ENCODE peak calls at places on chromosomes 13 and 19, in nine cellular contexts. L, X, Q, Y, V, O, R, E and P are unnamed samples. For H3K4me1 and H3K9me3, the result is how much of the 10 kb centered on the place peaks cover.

GRCh38 chr13:96948127-96948526 is 46.1 kb downstream of the OXGR1 start:
- DNase-seq in L (no peak), X (no peak), Q (no peak), Y (no peak), V (no peak), O (no peak), R (no peak), E (no peak), P (no peak)

GRCh38 chr13:67100723-67101122 is 129.4 kb downstream of the PCDH9 start:
- DNase-seq in L (no peak), X (no peak), Q (no peak), Y (no peak), V (no peak), O (no peak), R (no peak), E (no peak), P (no peak)

GRCh38 chr13:112854321-112854720 is 114.7 kb upstream of the MCF2L start:
- DNase-seq in L (no peak), X (no peak), Q (no peak), Y (no peak), V (no peak), O (no peak), R (no peak), E (no peak), P (no peak)

GRCh38 chr19:13794388-13794751 is 873 bp upstream of the ZSWIM4 start:
- DNase-seq in L (peak), X (no peak), Q (peak), Y (peak), V (peak), O (peak), R (peak), E (peak), P (peak)

GRCh38 chr19:55502197-55502952 is 14.1 kb downstream of the SSC5D start:
- DNase-seq in L (no peak), X (no peak), Q (no peak), Y (no peak), V (no peak), O (no peak), R (no peak), E (no peak), P (no peak)

GRCh38 chr13:94329277-94329676 is 150.2 kb downstream of the DCT start:
- DNase-seq in L (no peak), X (no peak), Q (no peak), Y (peak), V (no peak), O (no peak), R (no peak), E (no peak), P (no peak)

GRCh38 chr19:10898633-10899032 is 27.3 kb downstream of the CARM1 start:
- DNase-seq in L (no peak), X (no peak), Q (no peak), Y (no peak), V (no peak), O (no peak), R (no peak), E (no peak), P (no peak)

GRCh38 chr13:31756346-31756745 is 17.0 kb downstream of the RXFP2 start:
- DNase-seq in L (no peak), X (no peak), Q (no peak), Y (peak), V (no peak), O (no peak), R (no peak), E (no peak), P (no peak)

GRCh38 chr19:1383014-1383310 is 745 bp upstream of the NDUFS7 start:
- DNase-seq in L (no peak), X (no peak), Q (no peak), Y (no peak), V (no peak), O (no peak), R (no peak), E (no peak), P (no peak)

GRCh38 chr19:35777961-35778360 is 2.6 kb downstream of the ARHGAP33 start:
- DNase-seq in L (peak), X (no peak), Q (no peak), Y (no peak), V (no peak), O (no peak), R (no peak), E (no peak), P (no peak)

GRCh38 chr19:5045015-5045414 is 76.1 kb downstream of the KDM4B start:
- DNase-seq in L (no peak), X (no peak), Q (no peak), Y (no peak), V (no peak), O (no peak), R (no peak), E (no peak), P (no peak)

GRCh38 chr19:5047251-5047935 is 78.5 kb downstream of the KDM4B start:
- DNase-seq in L (no peak), X (no peak), Q (no peak), Y (no peak), V (no peak), O (no peak), R (no peak), E (peak), P (no peak)

GRCh38 chr19:5045956-5046338 is 77.0 kb downstream of the KDM4B start:
- DNase-seq in L (no peak), X (no peak), Q (no peak), Y (no peak), V (no peak), O (peak), R (no peak), E (peak), P (no peak)

GRCh38 chr19:5048091-5048726 is 79.3 kb downstream of the KDM4B start:
- DNase-seq in L (peak), X (peak), Q (peak), Y (peak), V (peak), O (peak), R (peak), E (peak), P (peak)

DNA sequence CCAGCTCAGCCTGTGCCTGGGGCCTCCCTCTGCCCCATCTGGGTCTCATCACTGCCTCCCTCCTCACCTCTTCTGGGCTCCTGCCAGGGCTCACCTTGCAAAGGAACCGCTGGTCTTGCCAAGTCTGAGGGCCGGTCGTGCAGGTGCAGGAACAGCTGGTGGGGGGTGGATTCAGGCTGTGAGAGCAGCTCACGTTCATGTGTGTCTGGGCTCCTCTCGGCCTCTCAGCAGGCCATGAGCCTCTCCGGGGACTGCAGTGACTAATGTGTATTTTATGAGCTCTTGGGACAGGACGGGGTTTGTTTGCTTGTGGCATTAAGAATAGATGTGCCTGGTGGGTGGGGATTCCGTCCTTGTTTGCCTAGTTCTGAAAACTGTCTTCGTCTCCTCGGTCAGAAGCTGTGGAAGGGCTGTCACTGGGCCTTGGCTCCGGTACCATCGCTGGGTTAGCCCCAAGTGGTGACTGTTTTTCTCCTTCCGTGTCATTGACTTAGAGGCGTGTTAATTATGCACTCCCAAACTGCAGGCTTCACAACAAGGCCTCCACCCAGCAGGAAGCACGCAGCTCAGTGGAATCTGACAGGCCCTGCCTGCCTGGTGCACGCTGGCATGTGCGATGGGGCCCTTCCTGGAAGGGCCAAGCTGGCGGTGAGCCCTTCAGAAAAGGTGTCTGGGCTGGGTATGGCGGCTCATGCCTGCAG is 77.6 kb downstream of the KDM4B start:
- DNase-seq in L (no peak), X (no peak), Q (no peak), Y (peak), V (no peak), O (peak), R (no peak), E (no peak), P (no peak)
- H3K4me1 ChIP-seq in L (half or more), X (under half), Q (under half), Y (under half), V (under half), O (under half), R (under half), E (under half), P (under half)

GRCh38 chr13:23744315-23744714 is 144.9 kb downstream of the MIPEP start:
- DNase-seq in L (no peak), X (no peak), Q (no peak), Y (no peak), V (no peak), O (no peak), R (no peak), E (no peak), P (no peak)
- H3K27ac ChIP-seq in L (peak), X (no peak), Q (no peak), Y (no peak), V (no peak), O (no peak), R (no peak), E (no peak), P (no peak)

GRCh38 chr19:7516281-7516862 is 469 bp downstream of the ZNF358 start:
- DNase-seq in L (peak), X (no peak), Q (no peak), Y (no peak), V (no peak), O (no peak), R (no peak), E (no peak), P (no peak)

GRCh38 chr19:7515091-7515470 is 822 bp upstream of the ZNF358 start:
- DNase-seq in L (no peak), X (no peak), Q (peak), Y (peak), V (peak), O (peak), R (no peak), E (no peak), P (peak)

GRCh38 chr19:7519411-7520130 is 2.9 kb upstream of the MCOLN1 start:
- DNase-seq in L (no peak), X (no peak), Q (no peak), Y (no peak), V (no peak), O (no peak), R (no peak), E (no peak), P (peak)

GRCh38 chr19:7515471-7516226 is at the start of gene ZNF358:
- DNase-seq in L (peak), X (peak), Q (peak), Y (peak), V (peak), O (peak), R (peak), E (peak), P (peak)

GRCh38 chr19:7516878-7517277 is 975 bp downstream of the ZNF358 start:
- DNase-seq in L (no peak), X (no peak), Q (no peak), Y (no peak), V (no peak), O (no peak), R (no peak), E (no peak), P (no peak)
- H3K9me3 ChIP-seq in L (under half), X (under half), Q (under half), Y (under half), V (under half), O (under half), R (under half), E (under half), P (under half)

DNA sequence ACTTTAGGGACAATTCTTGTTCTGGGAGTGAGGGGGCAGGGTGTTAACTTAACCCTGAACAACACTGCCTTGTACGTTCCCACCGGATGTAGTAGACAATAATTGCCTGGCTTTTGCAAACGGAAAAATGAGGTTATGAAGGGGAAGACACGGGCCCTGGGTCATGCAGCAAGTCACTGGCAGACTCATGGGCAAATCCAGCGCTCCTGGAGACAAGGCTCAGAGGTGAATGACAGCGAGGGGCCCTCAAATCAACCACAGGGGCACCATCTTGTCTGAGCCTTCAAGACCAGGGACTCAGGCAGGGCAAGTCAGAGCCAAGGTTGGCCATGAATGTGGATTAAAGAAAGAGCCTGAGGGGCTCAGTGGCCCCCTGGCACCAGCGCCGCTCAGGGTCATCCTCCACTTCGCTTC is 2.8 kb downstream of the RASA3 start:
- DNase-seq in L (no peak), X (no peak), Q (no peak), Y (no peak), V (no peak), O (no peak), R (no peak), E (no peak), P (no peak)
- H3K4me1 ChIP-seq in L (under half), X (half or more), Q (under half), Y (under half), V (under half), O (half or more), R (half or more), E (under half), P (under half)

DNA sequence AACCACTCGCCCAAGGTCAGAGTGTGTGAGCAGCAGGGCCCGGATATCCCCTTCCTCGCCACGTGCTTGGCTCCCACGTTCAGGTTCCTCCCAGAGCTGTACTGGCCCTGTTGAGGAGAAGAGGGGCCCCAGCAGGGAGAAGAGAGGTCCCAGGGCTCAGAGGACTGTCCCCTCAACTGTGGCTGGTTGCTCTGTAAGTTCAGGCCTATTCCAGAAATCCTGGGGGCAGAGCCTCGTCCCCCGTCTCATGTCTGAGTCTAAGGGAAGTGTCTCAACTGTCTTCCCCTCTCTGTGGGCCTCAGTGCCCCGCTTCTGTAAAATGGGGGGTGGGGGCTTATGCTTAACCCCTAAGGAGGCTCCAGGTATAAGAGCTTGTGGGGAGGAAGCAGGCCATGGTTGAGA is 3.9 kb downstream of the PPP5C start:
- DNase-seq in L (no peak), X (no peak), Q (peak), Y (no peak), V (no peak), O (no peak), R (no peak), E (no peak), P (no peak)
- H3K27ac ChIP-seq in L (peak), X (peak), Q (peak), Y (peak), V (peak), O (peak), R (peak), E (peak), P (peak)

GRCh38 chr19:50648659-50649058 is 586 bp upstream of the C19orf81 start:
- DNase-seq in L (no peak), X (no peak), Q (no peak), Y (no peak), V (no peak), O (no peak), R (no peak), E (no peak), P (no peak)
- H3K9me3 ChIP-seq in L (under half), X (under half), Q (under half), Y (under half), V (under half), O (under half), R (under half), E (under half), P (under half)

GRCh38 chr19:44747739-44748425 is 626 bp upstream of the BCL3 start:
- DNase-seq in L (peak), X (peak), Q (peak), Y (peak), V (peak), O (peak), R (peak), E (peak), P (peak)
- H3K4me1 ChIP-seq in L (half or more), X (under half), Q (under half), Y (under half), V (half or more), O (half or more), R (half or more), E (under half), P (under half)

GRCh38 chr13:41137951-41138350 is 5.3 kb upstream of the KBTBD6 start:
- DNase-seq in L (no peak), X (no peak), Q (no peak), Y (peak), V (no peak), O (no peak), R (no peak), E (no peak), P (no peak)

GRCh38 chr13:41139296-41139966 is 6.8 kb upstream of the KBTBD6 start:
- DNase-seq in L (no peak), X (no peak), Q (no peak), Y (peak), V (no peak), O (no peak), R (no peak), E (no peak), P (no peak)

GRCh38 chr13:41137241-41137640 is 4.6 kb upstream of the KBTBD6 start:
- DNase-seq in L (no peak), X (no peak), Q (no peak), Y (peak), V (no peak), O (no peak), R (no peak), E (no peak), P (no peak)

GRCh38 chr13:41133951-41134350 is 1.3 kb upstream of the KBTBD6 start:
- DNase-seq in L (no peak), X (no peak), Q (no peak), Y (no peak), V (no peak), O (no peak), R (no peak), E (no peak), P (no peak)

DNA sequence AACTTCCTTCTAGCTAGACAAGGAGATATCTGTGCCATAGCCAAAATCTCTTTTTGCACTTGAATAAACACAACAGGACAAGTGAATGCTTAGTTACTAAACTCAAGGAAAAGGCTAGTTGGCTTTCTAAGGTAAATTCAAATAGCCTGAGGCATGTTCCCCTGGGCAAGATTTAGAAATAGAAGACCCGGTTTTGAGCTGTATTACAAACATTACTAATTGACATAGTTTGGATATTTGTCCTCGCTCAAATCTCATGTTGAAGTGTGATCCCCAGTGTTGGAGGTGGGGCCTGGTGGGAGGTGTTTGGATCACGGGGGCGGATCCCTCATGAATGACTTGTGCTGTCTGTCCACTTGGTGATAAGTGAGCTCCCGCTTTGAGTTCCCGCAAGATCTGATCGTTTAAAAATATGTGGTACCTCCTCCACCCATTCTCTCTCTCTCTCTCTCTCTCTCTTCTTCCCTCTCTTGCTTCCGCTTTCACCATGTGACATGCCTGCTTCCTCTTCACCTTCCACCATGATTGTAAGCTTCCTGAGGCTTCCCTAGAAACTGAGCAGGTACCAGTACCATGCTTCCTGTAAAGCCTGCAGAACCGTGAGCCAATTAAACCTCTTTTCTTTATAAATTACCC is 3.9 kb upstream of the KBTBD6 start:
- DNase-seq in L (no peak), X (no peak), Q (no peak), Y (no peak), V (no peak), O (no peak), R (no peak), E (no peak), P (no peak)
- H3K27ac ChIP-seq in L (no peak), X (no peak), Q (no peak), Y (no peak), V (no peak), O (no peak), R (no peak), E (no peak), P (no peak)